ENCODE peak calls at places on chromosome 7, in four cellular contexts. X is Caco-2, V is cardiac fibroblast, S is adrenal gland. D is an unnamed sample.

GRCh38 chr7:99385564-99385963 is 11.0 kb downstream of the ARPC1B start:
- DNase-seq in X (no peak), V (no peak), S (no peak), D (no peak)

GRCh38 chr7:134435161-134435920 is 23.6 kb downstream of the AKR1B1 start:
- DNase-seq in X (peak), V (peak), S (no peak), D (no peak)

GRCh38 chr7:135194494-135195095 is 16.7 kb downstream of the WDR91 start:
- DNase-seq in X (no peak), V (peak), S (no peak), D (no peak)

GRCh38 chr7:74401137-74401859 is 52.4 kb upstream of the GTF2IRD1 start:
- DNase-seq in X (peak), V (peak), S (peak), D (peak)

GRCh38 chr7:151114151-151115090 is 28.1 kb downstream of the AGAP3 start:
- DNase-seq in X (no peak), V (no peak), S (no peak), D (peak)

GRCh38 chr7:75969182-75969581 is 25.2 kb downstream of the TMEM120A start:
- DNase-seq in X (no peak), V (no peak), S (peak), D (no peak)

GRCh38 chr7:70694909-70695803 is 436.8 kb upstream of the GALNT17 start:
- DNase-seq in X (peak), V (peak), S (peak), D (no peak)

GRCh38 chr7:134931487-134931886 is 54.8 kb upstream of the AGBL3 start:
- DNase-seq in X (no peak), V (peak), S (no peak), D (no peak)

GRCh38 chr7:28804157-28804556 is 154.0 kb downstream of the TRIL start:
- DNase-seq in X (no peak), V (no peak), S (no peak), D (no peak)

GRCh38 chr7:105677803-105678583 is 96.7 kb upstream of the EFCAB10 start:
- DNase-seq in X (no peak), V (no peak), S (no peak), D (no peak)

GRCh38 chr7:15199482-15199881 is 296.9 kb upstream of the DGKB start:
- DNase-seq in X (no peak), V (peak), S (no peak), D (no peak)
- TF ChIP-seq CTCF in X (peak), V (peak), S (no peak), D (peak)

GRCh38 chr7:106781007-106781406 is 84.1 kb upstream of the PIK3CG start:
- DNase-seq in X (no peak), V (no peak), S (no peak), D (no peak)

GRCh38 chr7:106777666-106778299 is 87.3 kb upstream of the PIK3CG start:
- DNase-seq in X (no peak), V (no peak), S (no peak), D (no peak)

GRCh38 chr7:106781828-106782544 is 83.1 kb upstream of the PIK3CG start:
- DNase-seq in X (no peak), V (no peak), S (no peak), D (no peak)

GRCh38 chr7:106778656-106779250 is 86.3 kb upstream of the PIK3CG start:
- DNase-seq in X (no peak), V (no peak), S (no peak), D (no peak)

GRCh38 chr7:106779877-106780276 is 85.2 kb upstream of the PIK3CG start:
- DNase-seq in X (peak), V (no peak), S (no peak), D (peak)
- TF ChIP-seq CTCF in X (peak), V (no peak), S (no peak), D (peak)

DNA sequence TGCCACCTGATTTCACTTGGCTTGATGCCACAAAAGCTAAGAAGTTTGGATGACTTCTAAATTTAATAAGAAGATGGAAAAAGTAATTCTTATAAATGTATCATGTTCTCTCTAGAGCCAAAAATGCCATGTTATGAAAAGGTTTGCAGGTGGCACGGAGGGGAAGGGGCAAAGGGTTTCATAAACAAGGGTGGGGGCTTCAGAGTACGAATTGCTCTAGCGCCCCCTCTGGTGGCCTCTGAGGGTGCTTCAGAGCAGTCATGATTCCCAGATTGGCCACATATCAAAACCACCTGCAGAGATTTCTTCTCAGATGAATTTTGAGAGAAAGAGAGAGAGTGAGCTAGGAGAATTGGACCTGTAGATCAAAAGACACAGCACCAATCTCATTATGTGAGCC is 208.6 kb upstream of the YAE1 start:
- DNase-seq in X (no peak), V (no peak), S (no peak), D (no peak)
- TF ChIP-seq CTCF in X (peak), V (peak), S (no peak), D (peak)

DNA sequence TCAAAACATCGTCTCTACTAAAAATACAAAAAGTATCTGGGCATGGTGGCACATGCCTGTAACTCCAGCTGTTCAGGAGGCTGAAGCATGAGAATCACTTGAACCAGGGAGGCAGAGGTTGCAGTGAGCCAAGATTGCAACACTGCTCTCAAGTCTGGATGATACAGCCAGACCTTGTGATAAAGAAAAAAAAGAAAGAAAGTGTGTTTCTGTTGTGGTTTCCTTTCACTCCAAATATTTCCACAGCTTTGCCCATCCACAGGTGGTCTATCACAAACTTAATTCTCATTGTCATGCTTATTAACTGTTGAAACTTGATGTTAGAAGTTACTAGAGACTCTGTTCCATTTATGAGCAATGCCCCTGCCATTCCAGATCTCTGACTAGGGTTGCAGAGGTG is 316.0 kb upstream of the SEMA3C start:
- DNase-seq in X (no peak), V (peak), S (no peak), D (no peak)
- TF ChIP-seq CTCF in X (no peak), V (no peak), S (no peak), D (no peak)

GRCh38 chr7:128794436-128794835 is 2.7 kb downstream of the CCDC136 start:
- DNase-seq in X (no peak), V (no peak), S (no peak), D (no peak)
- TF ChIP-seq CTCF in X (no peak), V (no peak), S (no peak), D (no peak)

DNA sequence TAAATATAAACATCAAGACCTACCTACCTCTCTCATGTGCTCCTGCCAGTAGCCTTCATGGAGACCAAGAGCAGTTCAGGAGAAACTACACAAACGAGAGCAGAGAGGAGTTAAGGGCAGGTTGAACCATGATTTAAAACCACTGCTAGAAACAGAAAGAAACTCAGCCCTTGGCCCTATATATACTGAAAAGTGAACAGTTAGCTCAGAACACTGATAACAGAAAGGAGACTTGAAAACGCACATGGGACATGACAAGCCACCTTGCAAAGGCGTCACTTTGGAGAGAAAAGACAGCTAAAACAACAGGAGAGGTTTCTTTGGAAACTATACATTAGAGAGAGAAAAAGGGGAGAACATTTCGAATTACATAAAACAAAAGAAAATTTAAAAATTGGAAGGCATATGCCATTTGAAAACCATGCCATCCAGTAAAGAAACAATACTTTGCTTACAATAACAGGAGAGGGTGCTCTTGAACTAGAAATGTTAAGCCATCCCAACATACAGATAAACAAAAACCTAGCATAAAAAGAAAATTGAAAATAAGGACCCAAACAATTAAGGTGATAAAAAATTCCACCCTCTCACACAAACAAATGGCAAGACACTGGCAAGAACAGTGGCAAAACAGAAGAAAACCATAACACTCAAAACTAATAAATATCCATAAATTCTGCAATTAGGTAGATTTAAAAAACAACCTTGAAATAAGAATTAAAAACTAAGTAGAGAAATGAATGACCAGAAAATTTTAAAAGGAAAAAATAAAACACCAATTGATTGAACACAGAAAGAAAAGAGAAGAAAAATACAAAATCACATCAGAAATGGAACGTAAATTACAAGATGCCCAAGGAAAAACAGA is 232.7 kb downstream of the IMMP2L start:
- DNase-seq in X (no peak), V (peak), S (no peak), D (no peak)
- TF ChIP-seq CTCF in X (no peak), V (no peak), S (no peak), D (no peak)

DNA sequence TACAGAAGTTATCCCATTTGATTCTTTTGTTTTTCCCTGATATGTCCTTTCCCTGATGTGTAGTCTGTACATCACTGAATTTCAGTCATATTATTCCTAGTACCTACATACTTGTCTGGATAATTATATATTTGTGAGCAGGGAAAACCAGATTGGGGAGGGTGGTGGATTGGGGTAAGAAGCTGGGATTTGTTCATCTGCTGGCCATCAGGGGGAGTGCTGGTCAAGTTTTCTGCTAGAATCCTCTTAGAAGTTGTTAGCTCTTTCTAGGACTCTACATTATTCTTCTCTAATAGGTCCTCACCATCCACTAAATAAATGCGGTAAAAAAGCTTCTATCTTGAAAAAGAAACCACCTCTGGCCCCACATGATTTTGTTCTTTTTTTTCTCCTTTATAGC is 232.7 kb upstream of the TAC1 start:
- DNase-seq in X (peak), V (peak), S (peak), D (peak)
- TF ChIP-seq CTCF in X (peak), V (peak), S (peak), D (peak)

GRCh38 chr7:25180946-25181345 is 47.3 kb downstream of the NPVF start:
- DNase-seq in X (no peak), V (no peak), S (no peak), D (no peak)
- TF ChIP-seq CTCF in X (no peak), V (no peak), S (no peak), D (no peak)